ENCODE peak calls at places on chromosomes 11 and 22, in eight cellular contexts. One of them, this sample, is unnamed.

GRCh38 chr11:78727816-78728215 is 153.2 kb upstream of the NARS2 start:
- DNase-seq in endodermal cell: no peak
- DNase-seq in brain microvascular endothelial cell: no peak
- DNase-seq in hepatocyte: no peak
- DNase-seq in right lobe of liver: no peak
- DNase-seq in fibroblast of lung: no peak
- DNase-seq in mucosa of descending colon: no peak
- DNase-seq in astrocyte of the spinal cord: no peak
- DNase-seq in this sample: no peak

GRCh38 chr22:22820076-22820475 is 67.5 kb upstream of the IGLL5 start:
- DNase-seq in endodermal cell: no peak
- DNase-seq in brain microvascular endothelial cell: no peak
- DNase-seq in hepatocyte: no peak
- DNase-seq in right lobe of liver: no peak
- DNase-seq in fibroblast of lung: no peak
- DNase-seq in mucosa of descending colon: no peak
- DNase-seq in astrocyte of the spinal cord: no peak
- DNase-seq in this sample: no peak

GRCh38 chr11:113114452-113115027 is 153.3 kb downstream of the NCAM1 start:
- DNase-seq in endodermal cell: peak; percentile 87
- DNase-seq in brain microvascular endothelial cell: peak; percentile 31
- DNase-seq in hepatocyte: peak; percentile 79
- DNase-seq in right lobe of liver: peak; percentile 52
- DNase-seq in fibroblast of lung: peak; percentile 59
- DNase-seq in mucosa of descending colon: no peak
- DNase-seq in astrocyte of the spinal cord: peak; percentile 64
- DNase-seq in this sample: peak; percentile 24

GRCh38 chr11:119518746-119519382 is 95.9 kb upstream of the THY1 start:
- DNase-seq in endodermal cell: peak; percentile 92
- DNase-seq in brain microvascular endothelial cell: peak; percentile 47
- DNase-seq in hepatocyte: peak; percentile 80
- DNase-seq in right lobe of liver: no peak
- DNase-seq in fibroblast of lung: peak; percentile 37
- DNase-seq in mucosa of descending colon: no peak
- DNase-seq in astrocyte of the spinal cord: peak; percentile 45
- DNase-seq in this sample: no peak

GRCh38 chr11:110092577-110093406 is at the start of gene ZC3H12C:
- DNase-seq in endodermal cell: peak; percentile 94
- DNase-seq in brain microvascular endothelial cell: peak; percentile 82
- DNase-seq in hepatocyte: peak; percentile 93
- DNase-seq in right lobe of liver: peak; percentile 89
- DNase-seq in fibroblast of lung: peak; percentile 93
- DNase-seq in mucosa of descending colon: peak; percentile 87
- DNase-seq in astrocyte of the spinal cord: peak; percentile 86
- DNase-seq in this sample: peak; percentile 87

GRCh38 chr11:130272336-130272735 is 42.4 kb downstream of the ZBTB44 start:
- DNase-seq in endodermal cell: no peak
- DNase-seq in brain microvascular endothelial cell: no peak
- DNase-seq in hepatocyte: no peak
- DNase-seq in right lobe of liver: no peak
- DNase-seq in fibroblast of lung: no peak
- DNase-seq in mucosa of descending colon: no peak
- DNase-seq in astrocyte of the spinal cord: no peak
- DNase-seq in this sample: no peak

GRCh38 chr11:60771879-60772525 is 13.1 kb upstream of the MS4A10 start:
- DNase-seq in endodermal cell: no peak
- DNase-seq in brain microvascular endothelial cell: no peak
- DNase-seq in hepatocyte: no peak
- DNase-seq in right lobe of liver: no peak
- DNase-seq in fibroblast of lung: no peak
- DNase-seq in mucosa of descending colon: peak; percentile 21
- DNase-seq in astrocyte of the spinal cord: no peak
- DNase-seq in this sample: peak; percentile 61

GRCh38 chr11:37449146-37449545 is 851.1 kb upstream of the RAG2 start:
- DNase-seq in endodermal cell: peak; percentile 43
- DNase-seq in brain microvascular endothelial cell: peak; percentile 51
- DNase-seq in hepatocyte: peak; percentile 72
- DNase-seq in right lobe of liver: peak; percentile 62
- DNase-seq in fibroblast of lung: peak; percentile 78
- DNase-seq in mucosa of descending colon: no peak
- DNase-seq in astrocyte of the spinal cord: peak; percentile 73
- DNase-seq in this sample: peak; percentile 66

GRCh38 chr22:29449296-29449863 is 11.0 kb downstream of the RFPL1 start:
- DNase-seq in endodermal cell: no peak
- DNase-seq in brain microvascular endothelial cell: no peak
- DNase-seq in hepatocyte: no peak
- DNase-seq in right lobe of liver: no peak
- DNase-seq in fibroblast of lung: no peak
- DNase-seq in mucosa of descending colon: no peak
- DNase-seq in astrocyte of the spinal cord: no peak
- DNase-seq in this sample: no peak

GRCh38 chr11:105862736-105863367 is 159.2 kb downstream of the MSANTD4 start:
- DNase-seq in endodermal cell: no peak
- DNase-seq in brain microvascular endothelial cell: peak; percentile 52
- DNase-seq in hepatocyte: peak; percentile 50
- DNase-seq in right lobe of liver: no peak
- DNase-seq in fibroblast of lung: peak; percentile 81
- DNase-seq in mucosa of descending colon: no peak
- DNase-seq in astrocyte of the spinal cord: peak; percentile 65
- DNase-seq in this sample: peak; percentile 49

GRCh38 chr22:48750282-48750681 is 1077.4 kb downstream of the BRD1 start:
- DNase-seq in endodermal cell: peak; percentile 26
- DNase-seq in brain microvascular endothelial cell: no peak
- DNase-seq in hepatocyte: no peak
- DNase-seq in right lobe of liver: no peak
- DNase-seq in fibroblast of lung: no peak
- DNase-seq in mucosa of descending colon: no peak
- DNase-seq in astrocyte of the spinal cord: no peak
- DNase-seq in this sample: no peak

GRCh38 chr11:3058753-3059664 is 1.8 kb upstream of the CARS1 start:
- DNase-seq in endodermal cell: peak; percentile 81
- DNase-seq in brain microvascular endothelial cell: peak; percentile 84
- DNase-seq in hepatocyte: peak; percentile 63
- DNase-seq in right lobe of liver: no peak
- DNase-seq in fibroblast of lung: peak; percentile 86
- DNase-seq in mucosa of descending colon: no peak
- DNase-seq in astrocyte of the spinal cord: peak; percentile 73
- DNase-seq in this sample: no peak

GRCh38 chr11:28616566-28616965 is 508.4 kb downstream of the METTL15 start:
- DNase-seq in endodermal cell: no peak
- DNase-seq in brain microvascular endothelial cell: no peak
- DNase-seq in hepatocyte: no peak
- DNase-seq in right lobe of liver: no peak
- DNase-seq in fibroblast of lung: no peak
- DNase-seq in mucosa of descending colon: no peak
- DNase-seq in astrocyte of the spinal cord: peak; percentile 51
- DNase-seq in this sample: no peak

GRCh38 chr11:31236052-31236652 is 133.4 kb downstream of the DCDC1 start:
- DNase-seq in endodermal cell: no peak
- DNase-seq in brain microvascular endothelial cell: no peak
- DNase-seq in hepatocyte: no peak
- DNase-seq in right lobe of liver: no peak
- DNase-seq in fibroblast of lung: peak; percentile 35
- DNase-seq in mucosa of descending colon: no peak
- DNase-seq in astrocyte of the spinal cord: peak; percentile 10
- DNase-seq in this sample: no peak

GRCh38 chr11:121577106-121577505 is 124.3 kb upstream of the SORL1-AS1 start:
- DNase-seq in endodermal cell: no peak
- DNase-seq in brain microvascular endothelial cell: no peak
- DNase-seq in hepatocyte: no peak
- DNase-seq in right lobe of liver: no peak
- DNase-seq in fibroblast of lung: no peak
- DNase-seq in mucosa of descending colon: no peak
- DNase-seq in astrocyte of the spinal cord: no peak
- DNase-seq in this sample: no peak

GRCh38 chr22:42069801-42070516 is 653 bp downstream of the NAGA start:
- DNase-seq in endodermal cell: no peak
- DNase-seq in brain microvascular endothelial cell: no peak
- DNase-seq in hepatocyte: no peak
- DNase-seq in right lobe of liver: peak; percentile 42
- DNase-seq in fibroblast of lung: no peak
- DNase-seq in mucosa of descending colon: no peak
- DNase-seq in astrocyte of the spinal cord: peak; percentile 7
- DNase-seq in this sample: no peak

GRCh38 chr11:65482306-65482850 is 16.5 kb upstream of the MALAT1 start:
- DNase-seq in endodermal cell: no peak
- DNase-seq in brain microvascular endothelial cell: no peak
- DNase-seq in hepatocyte: no peak
- DNase-seq in right lobe of liver: no peak
- DNase-seq in fibroblast of lung: no peak
- DNase-seq in mucosa of descending colon: no peak
- DNase-seq in astrocyte of the spinal cord: peak; percentile 34
- DNase-seq in this sample: no peak

GRCh38 chr11:65479184-65480145 is 19.4 kb upstream of the MALAT1 start:
- DNase-seq in endodermal cell: peak; percentile 88
- DNase-seq in brain microvascular endothelial cell: peak; percentile 85
- DNase-seq in hepatocyte: peak; percentile 71
- DNase-seq in right lobe of liver: peak; percentile 81
- DNase-seq in fibroblast of lung: peak; percentile 93
- DNase-seq in mucosa of descending colon: peak; percentile 50
- DNase-seq in astrocyte of the spinal cord: peak; percentile 84
- DNase-seq in this sample: no peak

GRCh38 chr11:65476632-65477270 is 22.1 kb upstream of the MALAT1 start:
- DNase-seq in endodermal cell: no peak
- DNase-seq in brain microvascular endothelial cell: no peak
- DNase-seq in hepatocyte: peak; percentile 60
- DNase-seq in right lobe of liver: peak; percentile 87
- DNase-seq in fibroblast of lung: peak; percentile 49
- DNase-seq in mucosa of descending colon: peak; percentile 68
- DNase-seq in astrocyte of the spinal cord: peak; percentile 38
- DNase-seq in this sample: peak; percentile 90

GRCh38 chr11:65477271-65478029 is 21.4 kb upstream of the MALAT1 start:
- DNase-seq in endodermal cell: peak; percentile 96
- DNase-seq in brain microvascular endothelial cell: peak; percentile 92
- DNase-seq in hepatocyte: peak; percentile 99
- DNase-seq in right lobe of liver: peak; percentile 98
- DNase-seq in fibroblast of lung: peak; percentile 89
- DNase-seq in mucosa of descending colon: peak; percentile 99
- DNase-seq in astrocyte of the spinal cord: peak; percentile 96
- DNase-seq in this sample: peak; percentile 98

GRCh38 chr11:65478411-65479183 is 20.2 kb upstream of the MALAT1 start:
- DNase-seq in endodermal cell: peak; percentile 76
- DNase-seq in brain microvascular endothelial cell: peak; percentile 77
- DNase-seq in hepatocyte: peak; percentile 48
- DNase-seq in right lobe of liver: peak; percentile 63
- DNase-seq in fibroblast of lung: peak; percentile 53
- DNase-seq in mucosa of descending colon: peak; percentile 75
- DNase-seq in astrocyte of the spinal cord: peak; percentile 61
- DNase-seq in this sample: no peak
- H3K4me3 ChIP-seq in endodermal cell: no peak overlapping the region
- H3K4me3 ChIP-seq in brain microvascular endothelial cell: peak overlapping the region; percentile 12
- H3K4me3 ChIP-seq in hepatocyte: no peak overlapping the region
- H3K4me3 ChIP-seq in right lobe of liver: no peak overlapping the region
- H3K4me3 ChIP-seq in fibroblast of lung: peak overlapping the region; percentile 9
- H3K4me3 ChIP-seq in mucosa of descending colon: no peak overlapping the region
- H3K4me3 ChIP-seq in astrocyte of the spinal cord: peak overlapping the region; percentile 2
- H3K4me3 ChIP-seq in this sample: no peak overlapping the region

DNA sequence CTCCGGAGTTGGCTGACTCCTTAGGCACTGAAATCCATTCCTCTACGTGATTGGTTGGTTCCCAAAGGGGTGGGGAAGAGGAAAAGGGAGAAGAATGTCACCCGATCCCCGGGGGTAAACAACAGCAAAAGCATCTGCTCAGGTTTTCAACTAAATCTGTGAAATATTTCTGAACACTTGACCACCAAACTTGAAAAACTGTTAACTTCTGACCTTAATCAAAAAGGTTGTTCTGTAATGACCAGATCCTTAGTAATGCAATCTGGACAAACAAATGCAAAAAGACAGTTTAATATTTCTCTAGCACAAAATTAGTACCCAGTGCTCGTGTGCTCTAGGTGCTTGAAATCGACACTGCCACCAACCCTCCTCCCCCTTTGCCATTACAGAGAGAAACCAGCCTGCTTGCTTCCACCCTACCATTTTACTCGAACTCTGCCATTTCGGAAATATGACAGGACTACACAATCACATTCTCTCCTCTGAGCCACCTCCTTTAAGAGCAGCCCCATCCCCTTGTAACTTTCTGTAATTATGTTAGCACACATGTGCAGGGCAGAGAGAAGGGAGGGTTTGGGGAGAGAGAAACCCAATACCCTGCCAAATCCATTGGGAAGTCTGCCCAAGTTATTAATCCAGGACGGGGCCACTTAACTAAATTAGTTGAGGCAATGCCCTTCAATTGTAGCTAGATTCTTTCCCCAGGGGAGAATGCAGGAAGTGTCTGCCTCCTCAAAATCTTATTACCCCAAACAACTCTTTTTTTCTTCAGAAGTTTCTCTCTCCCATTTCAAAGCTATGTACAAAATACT is 113.8 kb downstream of the RBFOX2 start:
- DNase-seq in endodermal cell: peak; percentile 89
- DNase-seq in brain microvascular endothelial cell: peak; percentile 82
- DNase-seq in hepatocyte: peak; percentile 90
- DNase-seq in right lobe of liver: peak; percentile 69
- DNase-seq in fibroblast of lung: peak; percentile 92
- DNase-seq in mucosa of descending colon: no peak
- DNase-seq in astrocyte of the spinal cord: peak; percentile 88
- DNase-seq in this sample: peak; percentile 93
- H3K4me3 ChIP-seq in endodermal cell: peak overlapping the region; percentile 83
- H3K4me3 ChIP-seq in brain microvascular endothelial cell: peak overlapping the region; percentile 57
- H3K4me3 ChIP-seq in hepatocyte: peak overlapping the region; percentile 20
- H3K4me3 ChIP-seq in right lobe of liver: peak overlapping the region; percentile 14
- H3K4me3 ChIP-seq in fibroblast of lung: peak overlapping the region; percentile 21
- H3K4me3 ChIP-seq in mucosa of descending colon: no peak overlapping the region
- H3K4me3 ChIP-seq in astrocyte of the spinal cord: peak overlapping the region; percentile 39
- H3K4me3 ChIP-seq in this sample: peak overlapping the region; percentile 18

GRCh38 chr11:44974402-44975000 is 23.8 kb upstream of the TP53I11 start:
- DNase-seq in endodermal cell: no peak
- DNase-seq in brain microvascular endothelial cell: no peak
- DNase-seq in hepatocyte: no peak
- DNase-seq in right lobe of liver: no peak
- DNase-seq in fibroblast of lung: no peak
- DNase-seq in mucosa of descending colon: no peak
- DNase-seq in astrocyte of the spinal cord: no peak
- DNase-seq in this sample: no peak
- H3K4me3 ChIP-seq in endodermal cell: no peak overlapping the region
- H3K4me3 ChIP-seq in brain microvascular endothelial cell: no peak overlapping the region
- H3K4me3 ChIP-seq in hepatocyte: no peak overlapping the region
- H3K4me3 ChIP-seq in right lobe of liver: no peak overlapping the region
- H3K4me3 ChIP-seq in fibroblast of lung: no peak overlapping the region
- H3K4me3 ChIP-seq in mucosa of descending colon: no peak overlapping the region
- H3K4me3 ChIP-seq in astrocyte of the spinal cord: no peak overlapping the region
- H3K4me3 ChIP-seq in this sample: no peak overlapping the region

DNA sequence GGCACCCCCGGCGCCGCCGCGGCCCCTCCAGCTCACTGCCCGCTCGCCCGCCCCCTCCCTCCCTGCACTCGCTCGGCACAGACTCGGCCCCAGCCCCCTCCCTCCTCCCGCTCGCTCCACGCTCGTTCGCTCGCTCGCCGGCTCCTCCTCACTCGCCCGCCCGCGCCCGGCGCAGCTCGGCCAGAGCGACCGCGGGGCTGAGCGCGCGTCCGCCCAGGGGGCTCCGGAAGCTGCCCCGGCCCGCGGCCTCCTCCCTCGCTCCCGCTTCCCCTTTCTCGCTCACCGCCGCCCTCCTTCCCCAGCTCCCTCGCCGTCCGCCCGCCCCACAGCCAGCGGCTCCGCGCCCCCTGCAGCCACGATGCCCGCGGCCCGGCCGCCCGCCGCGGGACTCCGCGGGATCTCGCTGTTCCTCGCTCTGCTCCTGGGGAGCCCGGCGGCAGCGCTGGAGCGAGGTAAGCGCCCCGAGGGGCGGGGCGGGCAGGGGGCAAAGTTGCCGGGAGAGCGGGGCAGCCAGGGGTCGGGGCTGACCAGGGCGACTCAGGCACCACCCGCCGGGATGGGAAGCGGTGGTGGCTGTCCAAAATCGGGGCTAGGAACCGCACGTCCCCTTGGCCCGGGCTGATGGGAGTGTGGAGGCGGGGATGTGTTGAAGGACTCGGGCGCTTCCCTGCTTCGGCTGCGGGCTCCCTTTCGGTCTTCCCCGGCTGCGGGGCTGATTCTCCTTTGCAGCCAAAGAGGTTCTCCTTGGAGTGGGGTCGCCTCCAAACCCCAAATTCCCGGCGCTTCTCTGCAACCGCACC is at the start of gene SEZ6L:
- DNase-seq in endodermal cell: peak; percentile 79
- DNase-seq in brain microvascular endothelial cell: no peak
- DNase-seq in hepatocyte: peak; percentile 22
- DNase-seq in right lobe of liver: no peak
- DNase-seq in fibroblast of lung: no peak
- DNase-seq in mucosa of descending colon: no peak
- DNase-seq in astrocyte of the spinal cord: no peak
- DNase-seq in this sample: no peak
- H3K4me3 ChIP-seq in endodermal cell: peak within 1 kb of the TSS; percentile 73
- H3K4me3 ChIP-seq in brain microvascular endothelial cell: no peak within 1 kb of the TSS
- H3K4me3 ChIP-seq in hepatocyte: peak within 1 kb of the TSS; percentile 26
- H3K4me3 ChIP-seq in right lobe of liver: no peak within 1 kb of the TSS
- H3K4me3 ChIP-seq in fibroblast of lung: no peak within 1 kb of the TSS
- H3K4me3 ChIP-seq in mucosa of descending colon: no peak within 1 kb of the TSS
- H3K4me3 ChIP-seq in astrocyte of the spinal cord: no peak within 1 kb of the TSS
- H3K4me3 ChIP-seq in this sample: no peak within 1 kb of the TSS

This sample was measured in small intestine.